ENCODE peak calls at places on chromosomes 16 and 17, in six cellular contexts. One of them, this sample, is unnamed.

GRCh38 chr17:50283246-50283645 is 9.0 kb downstream of the TMEM92 start:
- DNase-seq in H9: no peak
- DNase-seq in HEK293T: no peak
- DNase-seq in DMS153: no peak
- DNase-seq in activated T-helper 1 cell treated with anti-CD3 and anti-CD28 coated beads, Interleukin-2, amount 50 U/mL, for 16 hours: no peak
- DNase-seq in dermis microvascular lymphatic vessel endothelial cell: no peak
- DNase-seq in this sample: no peak

GRCh38 chr16:51155199-51155607 is 4.1 kb upstream of the SALL1 start:
- DNase-seq in activated T-helper 1 cell treated with anti-CD3 and anti-CD28 coated beads, Interleukin-2, amount 50 U/mL, for 16 hours: no peak
- DNase-seq in DMS153: no peak
- DNase-seq in HEK293T: no peak
- DNase-seq in dermis microvascular lymphatic vessel endothelial cell: no peak
- DNase-seq in H9: peak
- DNase-seq in this sample: peak

GRCh38 chr17:68053237-68054030 is 17.9 kb downstream of the KPNA2 start:
- DNase-seq in HEK293T: no peak
- DNase-seq in DMS153: no peak
- DNase-seq in dermis microvascular lymphatic vessel endothelial cell: peak
- DNase-seq in activated T-helper 1 cell treated with anti-CD3 and anti-CD28 coated beads, Interleukin-2, amount 50 U/mL, for 16 hours: no peak
- DNase-seq in H9: no peak
- DNase-seq in this sample: no peak

GRCh38 chr16:85418978-85419491 is 194.1 kb upstream of the GSE1 start:
- DNase-seq in DMS153: no peak
- DNase-seq in HEK293T: no peak
- DNase-seq in activated T-helper 1 cell treated with anti-CD3 and anti-CD28 coated beads, Interleukin-2, amount 50 U/mL, for 16 hours: no peak
- DNase-seq in H9: no peak
- DNase-seq in dermis microvascular lymphatic vessel endothelial cell: no peak
- DNase-seq in this sample: no peak

GRCh38 chr17:37483311-37484039 is 6.2 kb upstream of the DUSP14 start:
- DNase-seq in dermis microvascular lymphatic vessel endothelial cell: no peak
- DNase-seq in HEK293T: no peak
- DNase-seq in H9: no peak
- DNase-seq in activated T-helper 1 cell treated with anti-CD3 and anti-CD28 coated beads, Interleukin-2, amount 50 U/mL, for 16 hours: no peak
- DNase-seq in DMS153: no peak
- DNase-seq in this sample: peak

GRCh38 chr16:72561-73537 is at the start of gene RHBDF1:
- DNase-seq in dermis microvascular lymphatic vessel endothelial cell: no peak
- DNase-seq in HEK293T: peak
- DNase-seq in H9: peak
- DNase-seq in activated T-helper 1 cell treated with anti-CD3 and anti-CD28 coated beads, Interleukin-2, amount 50 U/mL, for 16 hours: no peak
- DNase-seq in DMS153: no peak
- DNase-seq in this sample: peak

GRCh38 chr16:8669481-8669880 is 4.9 kb upstream of the ABAT start:
- DNase-seq in activated T-helper 1 cell treated with anti-CD3 and anti-CD28 coated beads, Interleukin-2, amount 50 U/mL, for 16 hours: no peak
- DNase-seq in dermis microvascular lymphatic vessel endothelial cell: no peak
- DNase-seq in DMS153: no peak
- DNase-seq in HEK293T: no peak
- DNase-seq in H9: no peak
- DNase-seq in this sample: no peak

GRCh38 chr17:58109197-58109596 is 26.0 kb downstream of the DYNLL2 start:
- DNase-seq in H9: no peak
- DNase-seq in HEK293T: no peak
- DNase-seq in DMS153: no peak
- DNase-seq in activated T-helper 1 cell treated with anti-CD3 and anti-CD28 coated beads, Interleukin-2, amount 50 U/mL, for 16 hours: no peak
- DNase-seq in dermis microvascular lymphatic vessel endothelial cell: no peak
- DNase-seq in this sample: no peak

GRCh38 chr17:63956296-63956920 is 16.3 kb downstream of the SCN4A start:
- DNase-seq in activated T-helper 1 cell treated with anti-CD3 and anti-CD28 coated beads, Interleukin-2, amount 50 U/mL, for 16 hours: no peak
- DNase-seq in dermis microvascular lymphatic vessel endothelial cell: no peak
- DNase-seq in DMS153: no peak
- DNase-seq in HEK293T: no peak
- DNase-seq in H9: no peak
- DNase-seq in this sample: no peak

GRCh38 chr16:85077039-85077438 is 35.2 kb downstream of the CIBAR2 start:
- DNase-seq in DMS153: no peak
- DNase-seq in H9: no peak
- DNase-seq in dermis microvascular lymphatic vessel endothelial cell: no peak
- DNase-seq in activated T-helper 1 cell treated with anti-CD3 and anti-CD28 coated beads, Interleukin-2, amount 50 U/mL, for 16 hours: no peak
- DNase-seq in HEK293T: no peak
- DNase-seq in this sample: no peak

GRCh38 chr16:534089-534635 is 6.7 kb downstream of the CAPN15 start:
- DNase-seq in dermis microvascular lymphatic vessel endothelial cell: no peak
- DNase-seq in HEK293T: no peak
- DNase-seq in DMS153: no peak
- DNase-seq in activated T-helper 1 cell treated with anti-CD3 and anti-CD28 coated beads, Interleukin-2, amount 50 U/mL, for 16 hours: no peak
- DNase-seq in H9: no peak
- DNase-seq in this sample: no peak

GRCh38 chr17:20241855-20242254 is 225.5 kb downstream of the LGALS9B start:
- DNase-seq in H9: no peak
- DNase-seq in dermis microvascular lymphatic vessel endothelial cell: no peak
- DNase-seq in activated T-helper 1 cell treated with anti-CD3 and anti-CD28 coated beads, Interleukin-2, amount 50 U/mL, for 16 hours: no peak
- DNase-seq in HEK293T: no peak
- DNase-seq in DMS153: peak
- DNase-seq in this sample: no peak

GRCh38 chr16:87841608-87842208 is 27.6 kb downstream of the SLC7A5 start:
- DNase-seq in activated T-helper 1 cell treated with anti-CD3 and anti-CD28 coated beads, Interleukin-2, amount 50 U/mL, for 16 hours: no peak
- DNase-seq in H9: no peak
- DNase-seq in DMS153: no peak
- DNase-seq in HEK293T: no peak
- DNase-seq in dermis microvascular lymphatic vessel endothelial cell: no peak
- DNase-seq in this sample: no peak

GRCh38 chr17:79788455-79788854 is 8.4 kb downstream of the CBX8 start:
- DNase-seq in HEK293T: no peak
- DNase-seq in activated T-helper 1 cell treated with anti-CD3 and anti-CD28 coated beads, Interleukin-2, amount 50 U/mL, for 16 hours: no peak
- DNase-seq in dermis microvascular lymphatic vessel endothelial cell: no peak
- DNase-seq in DMS153: no peak
- DNase-seq in H9: no peak
- DNase-seq in this sample: no peak

This sample was measured in mesendoderm.